ENCODE peak calls at places on chromosomes 5 and 9, in five cellular contexts. I is GM12878, J is A549, Z is IMR-90, S is K562. T is an unnamed sample.

GRCh38 chr5:120631611-120632010 is 167.5 kb downstream of the PRR16 start:
- DNase-seq in I (no peak), J (no peak), Z (no peak), S (no peak), T (no peak)

GRCh38 chr9:132125361-132125760 is 36.5 kb upstream of the NTNG2 start:
- DNase-seq in I (no peak), J (no peak), Z (no peak), S (no peak), T (no peak)

GRCh38 chr5:163248856-163249255 is 188.5 kb upstream of the CCNG1 start:
- DNase-seq in I (no peak), J (no peak), Z (no peak), S (no peak), T (no peak)

GRCh38 chr5:117473075-117473595 is 898.5 kb upstream of the SEMA6A start:
- DNase-seq in I (no peak), J (no peak), Z (no peak), S (no peak), T (no peak)

GRCh38 chr5:100706796-100707195 is 171.6 kb downstream of the FAM174A start:
- DNase-seq in I (no peak), J (no peak), Z (no peak), S (no peak), T (no peak)

GRCh38 chr9:38182321-38182720 is 113.3 kb upstream of the SHB start:
- DNase-seq in I (peak), J (no peak), Z (no peak), S (no peak), T (no peak)

GRCh38 chr5:118553662-118554061 is 434.7 kb downstream of the DTWD2 start:
- DNase-seq in I (no peak), J (no peak), Z (peak), S (no peak), T (no peak)

GRCh38 chr5:113359419-113359818 is 75.4 kb downstream of the TSSK1B start:
- DNase-seq in I (no peak), J (no peak), Z (peak), S (no peak), T (no peak)

GRCh38 chr5:123344819-123345426 is 78.3 kb downstream of the CEP120 start:
- DNase-seq in I (no peak), J (peak), Z (peak), S (no peak), T (peak)

GRCh38 chr5:121152411-121152810 is 688.3 kb downstream of the PRR16 start:
- DNase-seq in I (no peak), J (no peak), Z (no peak), S (no peak), T (no peak)

GRCh38 chr9:108473209-108474112 is 382.3 kb downstream of the ACTL7B start:
- DNase-seq in I (no peak), J (peak), Z (peak), S (no peak), T (no peak)

GRCh38 chr5:148268556-148268955 is at the start of gene SPINK13:
- DNase-seq in I (no peak), J (no peak), Z (peak), S (no peak), T (no peak)

GRCh38 chr9:73643379-73644013 is 491.8 kb downstream of the ANXA1 start:
- DNase-seq in I (no peak), J (peak), Z (no peak), S (no peak), T (no peak)

GRCh38 chr9:89786650-89787049 is 181.8 kb downstream of the GADD45G start:
- DNase-seq in I (no peak), J (no peak), Z (no peak), S (no peak), T (no peak)

GRCh38 chr9:3205421-3206095 is 320.2 kb downstream of the RFX3 start:
- DNase-seq in I (no peak), J (no peak), Z (no peak), S (no peak), T (no peak)

GRCh38 chr9:35510745-35511428 is 21.0 kb downstream of the RUSC2 start:
- DNase-seq in I (no peak), J (peak), Z (peak), S (no peak), T (no peak)

GRCh38 chr5:69007726-69008368 is 86.0 kb upstream of the SLC30A5 start:
- DNase-seq in I (peak), J (peak), Z (peak), S (peak), T (peak)

GRCh38 chr5:17180957-17181723 is 36.3 kb upstream of the BASP1 start:
- DNase-seq in I (no peak), J (peak), Z (peak), S (no peak), T (peak)

GRCh38 chr5:37234288-37234687 is 14.9 kb downstream of the CPLANE1 start:
- DNase-seq in I (no peak), J (no peak), Z (no peak), S (no peak), T (no peak)

GRCh38 chr5:32156635-32157034 is 17.5 kb downstream of the GOLPH3 start:
- DNase-seq in I (no peak), J (no peak), Z (no peak), S (no peak), T (no peak)

GRCh38 chr9:128025756-128026155 is 41.4 kb downstream of the NAIF1 start:
- DNase-seq in I (no peak), J (no peak), Z (no peak), S (no peak), T (no peak)

GRCh38 chr5:1723476-1723875 is 76.2 kb downstream of the MRPL36 start:
- DNase-seq in I (no peak), J (no peak), Z (no peak), S (no peak), T (no peak)

GRCh38 chr5:26023361-26023760 is 1015.0 kb downstream of the CDH9 start:
- DNase-seq in I (no peak), J (no peak), Z (no peak), S (no peak), T (no peak)

GRCh38 chr5:26024774-26025173 is 1013.6 kb downstream of the CDH9 start:
- DNase-seq in I (no peak), J (no peak), Z (no peak), S (no peak), T (peak)
- TF ChIP-seq RCOR1 in I (no peak), J (no peak), Z (no peak), S (no peak), T (no peak)

GRCh38 chr5:170534177-170534576 is 30.4 kb downstream of the KCNIP1 start:
- DNase-seq in I (no peak), J (no peak), Z (no peak), S (no peak), T (no peak)
- TF ChIP-seq RCOR1 in I (no peak), J (no peak), Z (no peak), S (no peak), T (no peak)

DNA sequence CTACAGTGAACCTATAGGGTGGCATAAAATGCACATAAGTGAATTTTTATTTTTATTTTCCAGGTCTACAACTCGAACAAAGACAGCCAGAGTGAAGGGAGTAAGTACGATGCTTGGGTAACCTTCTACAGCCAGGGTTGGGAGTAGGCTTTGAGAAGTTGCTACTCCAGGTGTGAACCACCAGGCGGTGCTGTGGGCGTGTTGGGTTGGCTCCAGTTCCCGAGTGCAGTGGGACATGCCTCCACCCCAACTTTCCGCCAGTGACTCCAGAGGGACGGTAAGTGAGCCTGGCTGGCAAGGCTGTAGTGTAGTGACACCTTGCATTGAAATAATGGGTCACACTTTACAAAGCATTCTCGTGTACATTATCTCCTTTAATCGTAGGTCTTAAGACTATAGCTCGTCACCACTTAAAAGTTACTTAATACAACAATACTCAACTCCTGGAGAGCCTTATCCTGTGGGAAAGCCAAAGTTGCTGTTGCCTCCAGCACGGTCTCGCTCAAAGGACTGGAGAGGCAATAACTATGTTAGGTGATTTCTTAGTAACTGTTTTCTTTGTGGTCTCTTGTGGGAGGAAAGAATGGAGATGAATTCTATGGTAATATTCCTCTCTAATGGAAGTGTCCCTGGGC is 244.0 kb downstream of the ARHGAP26 start:
- DNase-seq in I (no peak), J (no peak), Z (no peak), S (peak), T (peak)
- TF ChIP-seq RCOR1 in I (no peak), J (no peak), Z (no peak), S (no peak), T (no peak)

DNA sequence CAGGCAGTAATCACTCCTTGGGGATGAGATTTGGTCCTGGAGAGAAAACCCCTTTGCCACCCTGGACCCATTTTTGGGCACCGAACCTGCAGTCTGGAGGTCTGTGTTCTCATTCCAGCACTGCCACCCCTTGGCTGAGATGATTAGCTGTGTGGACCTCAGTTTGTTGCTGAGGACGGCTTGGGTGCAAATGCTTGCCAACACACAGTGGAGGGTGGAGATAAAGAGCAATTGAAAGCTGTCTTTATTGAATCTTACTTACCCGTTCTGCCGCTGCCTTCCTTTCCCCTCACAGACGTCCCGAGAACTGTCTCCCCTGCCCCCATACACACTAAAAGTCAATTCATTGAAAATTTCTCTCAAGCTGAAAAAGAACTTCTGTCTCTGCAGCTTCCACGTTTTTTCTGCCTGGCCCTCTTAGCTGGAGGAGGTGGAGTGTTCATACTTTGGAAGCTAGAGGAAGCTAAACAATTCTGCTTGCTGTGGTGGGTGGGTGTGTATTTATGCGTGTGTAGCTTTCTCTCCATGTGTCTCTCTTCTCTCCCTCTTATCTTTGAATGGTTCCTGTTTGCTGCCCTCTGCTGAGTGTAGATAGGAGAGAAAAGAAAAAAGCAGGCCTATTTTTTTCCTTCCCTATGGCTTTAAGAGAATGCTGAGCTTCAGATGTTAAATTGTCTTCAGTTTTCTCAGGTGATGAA is 6.6 kb downstream of the GALNT10 start:
- DNase-seq in I (no peak), J (peak), Z (peak), S (peak), T (peak)
- TF ChIP-seq RCOR1 in I (no peak), J (no peak), Z (no peak), S (no peak), T (no peak)